ENCODE peak calls at places on chromosome 20, in ten cellular contexts. T, R, H, N, A, E, Y, F, G and J are unnamed samples.

GRCh38 chr20:63641792-63642517 is 11.3 kb downstream of the STMN3 start:
- DNase-seq in R (peak; percentile 86), Y (peak; percentile 98), N (peak; percentile 88), H (peak; percentile 94), T (peak; percentile 91), F (peak; percentile 95), A (peak; percentile 96), G (peak; percentile 85), E (peak; percentile 83), J (no peak)

GRCh38 chr20:63641146-63641791 is 12.0 kb downstream of the STMN3 start:
- DNase-seq in R (no peak), N (no peak), G (no peak), F (peak; percentile 78), H (no peak), E (no peak), T (peak; percentile 72), Y (no peak), A (peak; percentile 71), J (no peak)

GRCh38 chr20:33092361-33092760 is 12.9 kb downstream of the BPIFB4 start:
- DNase-seq in E (no peak), A (no peak), Y (no peak), H (no peak), N (no peak), T (no peak), R (no peak), F (no peak), G (no peak), J (no peak)

GRCh38 chr20:1033751-1034419 is 31.8 kb upstream of the RSPO4 start:
- DNase-seq in T (no peak), F (no peak), G (no peak), E (no peak), A (no peak), Y (no peak), R (no peak), N (peak; percentile 51), H (no peak), J (no peak)

GRCh38 chr20:57160985-57161384 is 105.5 kb downstream of the BMP7 start:
- DNase-seq in E (no peak), T (no peak), A (no peak), F (no peak), G (no peak), N (no peak), Y (no peak), R (no peak), H (no peak), J (no peak)

GRCh38 chr20:18090044-18090443 is 32.3 kb upstream of the OVOL2 start:
- DNase-seq in Y (no peak), A (no peak), N (no peak), E (no peak), F (no peak), T (no peak), R (no peak), G (no peak), H (no peak), J (no peak)

GRCh38 chr20:48995599-48995998 is 50.5 kb upstream of the CSE1L start:
- DNase-seq in A (no peak), F (no peak), E (no peak), T (no peak), H (no peak), N (no peak), R (no peak), G (no peak), Y (no peak), J (no peak)

GRCh38 chr20:43724383-43724782 is 2.4 kb downstream of the GTSF1L start:
- DNase-seq in G (no peak), T (no peak), E (no peak), R (no peak), H (no peak), F (no peak), N (no peak), A (no peak), Y (no peak), J (no peak)

GRCh38 chr20:36745234-36745926 is 510 bp downstream of the NDRG3 start:
- DNase-seq in E (peak; percentile 47), T (peak; percentile 65), N (peak; percentile 45), F (peak; percentile 68), R (peak; percentile 10), A (peak; percentile 60), G (no peak), H (peak; percentile 65), Y (no peak), J (no peak)
- TF ChIP-seq CTCF in E (no peak), T (no peak), N (no peak), F (no peak), R (no peak), A (peak; percentile 8), G (no peak), H (no peak), Y (no peak), J (no peak)

DNA sequence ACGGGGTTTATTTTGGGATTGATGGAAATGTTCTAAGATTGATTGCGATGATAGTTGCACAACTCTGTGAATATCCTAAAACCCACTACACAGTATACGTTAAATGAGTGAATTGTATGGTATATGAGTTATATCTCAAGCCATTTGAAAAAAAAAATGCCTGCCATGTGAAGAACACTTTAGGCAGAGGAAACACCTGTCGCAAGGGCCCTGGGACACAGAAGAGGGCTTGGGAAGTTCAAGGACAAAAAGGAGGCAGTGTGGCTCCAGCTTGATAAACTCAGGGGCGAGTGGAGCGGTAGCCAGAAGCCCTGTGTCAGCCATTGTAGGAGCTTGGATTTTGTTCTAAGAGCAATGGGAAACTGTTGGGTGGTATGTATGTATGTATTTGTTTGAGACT is 37.0 kb downstream of the CEP250 start:
- DNase-seq in N (no peak), R (no peak), H (no peak), G (no peak), A (no peak), Y (no peak), T (no peak), F (no peak), E (no peak), J (no peak)
- H3K4me1 ChIP-seq in N (no peaks in the 10 kb centered on the region), R (no peaks in the 10 kb centered on the region), H (peaks cover 27% of the 10 kb centered on the region), G (no peaks in the 10 kb centered on the region), A (no peaks in the 10 kb centered on the region), Y (peaks cover 46% of the 10 kb centered on the region), T (no peaks in the 10 kb centered on the region), F (peaks cover 6% of the 10 kb centered on the region), E (no peaks in the 10 kb centered on the region), J (peaks cover 9% of the 10 kb centered on the region)

GRCh38 chr20:46546936-46547335 is 3.5 kb downstream of the OCSTAMP start:
- DNase-seq in A (no peak), F (no peak), T (no peak), E (no peak), G (no peak), N (no peak), R (no peak), Y (no peak), H (no peak), J (no peak)

GRCh38 chr20:46547995-46548394 is 2.5 kb downstream of the OCSTAMP start:
- DNase-seq in N (no peak), T (no peak), H (no peak), F (no peak), E (no peak), Y (no peak), R (no peak), G (no peak), A (no peak), J (no peak)

GRCh38 chr20:46549188-46549967 is 1.1 kb downstream of the OCSTAMP start:
- DNase-seq in H (no peak), F (no peak), T (no peak), A (no peak), Y (no peak), R (no peak), E (no peak), G (no peak), N (no peak), J (no peak)

GRCh38 chr20:46550441-46550840 is at the start of gene OCSTAMP:
- DNase-seq in G (no peak), Y (no peak), T (no peak), R (no peak), N (no peak), E (no peak), F (no peak), A (no peak), H (no peak), J (no peak)

GRCh38 chr20:46548688-46549087 is 1.8 kb downstream of the OCSTAMP start:
- DNase-seq in A (no peak), G (no peak), H (no peak), E (no peak), T (no peak), F (no peak), N (no peak), R (no peak), Y (no peak), J (no peak)
- H3K27ac ChIP-seq in A (no peak overlapping the region), G (no peak overlapping the region), H (no peak overlapping the region), E (no peak overlapping the region), T (no peak overlapping the region), F (no peak overlapping the region), N (no peak overlapping the region), R (no peak overlapping the region), Y (no peak overlapping the region), J (no peak overlapping the region)

GRCh38 chr20:62408640-62409039 is 1.6 kb upstream of the CABLES2 start:
- DNase-seq in F (no peak), H (no peak), A (no peak), N (no peak), Y (no peak), T (no peak), G (no peak), R (no peak), E (no peak), J (no peak)

GRCh38 chr20:62411479-62412193 is 4.6 kb upstream of the CABLES2 start:
- DNase-seq in E (no peak), N (no peak), A (no peak), F (no peak), G (no peak), R (no peak), H (no peak), Y (no peak), T (no peak), J (no peak)

GRCh38 chr20:62410742-62411478 is 3.8 kb upstream of the CABLES2 start:
- DNase-seq in E (no peak), G (no peak), N (no peak), Y (no peak), A (no peak), F (no peak), R (no peak), H (no peak), T (no peak), J (no peak)

GRCh38 chr20:62409086-62409853 is 2.2 kb upstream of the CABLES2 start:
- DNase-seq in H (no peak), R (no peak), Y (no peak), N (no peak), T (no peak), A (no peak), G (no peak), E (no peak), F (no peak), J (no peak)

GRCh38 chr20:62409935-62410741 is 3.1 kb upstream of the CABLES2 start:
- DNase-seq in R (peak; percentile 25), T (no peak), E (peak; percentile 64), H (peak; percentile 61), F (no peak), N (peak; percentile 66), Y (no peak), G (no peak), A (peak; percentile 81), J (no peak)
- TF ChIP-seq CTCF in R (peak; percentile 55), T (no peak), E (peak; percentile 83), H (peak; percentile 42), F (peak; percentile 47), N (peak; percentile 33), Y (no peak), G (peak; percentile 17), A (peak; percentile 92), J (no peak)

GRCh38 chr20:59033093-59033492 is 958 bp upstream of the ATP5F1E start:
- DNase-seq in A (no peak), G (no peak), Y (no peak), H (no peak), E (no peak), T (no peak), R (no peak), F (no peak), N (no peak), J (no peak)
- H3K4me1 ChIP-seq in A (peaks cover 19% of the 10 kb centered on the region), G (peaks cover 32% of the 10 kb centered on the region), Y (peaks cover 47% of the 10 kb centered on the region), H (peaks cover 37% of the 10 kb centered on the region), E (peaks cover 28% of the 10 kb centered on the region), T (peaks cover 28% of the 10 kb centered on the region), R (peaks cover 45% of the 10 kb centered on the region), F (peaks cover 40% of the 10 kb centered on the region), N (peaks cover 34% of the 10 kb centered on the region), J (peaks cover 41% of the 10 kb centered on the region)